ENCODE peak calls at places on chromosomes 2 and 18, in four cellular contexts. L, V, N and O are unnamed samples.

GRCh38 chr2:111071480-111072143 is 49.1 kb upstream of the BCL2L11 start:
- DNase-seq in N (no peak), L (peak), V (no peak), O (no peak)

GRCh38 chr2:238163494-238164198 is 4.9 kb downstream of the ERFE start:
- DNase-seq in N (no peak), V (no peak), L (no peak), O (no peak)

GRCh38 chr18:77647472-77647871 is 397.8 kb downstream of the GALR1 start:
- DNase-seq in V (no peak), N (no peak), L (no peak), O (no peak)

GRCh38 chr2:95049088-95049955 is 23.8 kb downstream of the MAL start:
- DNase-seq in L (no peak), V (no peak), N (no peak), O (no peak)

GRCh38 chr2:180523629-180524340 is 456.6 kb upstream of the UBE2E3 start:
- DNase-seq in V (no peak), N (no peak), L (peak), O (no peak)

GRCh38 chr2:127605691-127606277 is 40.2 kb upstream of the GPR17 start:
- DNase-seq in N (no peak), L (no peak), V (no peak), O (no peak)

GRCh38 chr2:67797801-67798535 is 264.8 kb downstream of the C1D start:
- DNase-seq in L (peak), N (peak), V (no peak), O (no peak)

GRCh38 chr2:124542932-124543640 is 518.0 kb downstream of the CNTNAP5 start:
- DNase-seq in N (peak), L (no peak), V (no peak), O (peak)

GRCh38 chr18:56298935-56299334 is 339.5 kb downstream of the TXNL1 start:
- DNase-seq in V (no peak), L (peak), N (no peak), O (no peak)

GRCh38 chr2:238724728-238725127 is 123.2 kb upstream of the TWIST2 start:
- DNase-seq in N (no peak), L (no peak), V (no peak), O (no peak)

GRCh38 chr2:172929644-172930043 is 146.0 kb upstream of the MAP3K20 start:
- DNase-seq in L (no peak), V (no peak), N (no peak), O (no peak)

GRCh38 chr18:38790303-38790702 is 1224.7 kb upstream of the CELF4 start:
- DNase-seq in L (no peak), V (no peak), N (no peak), O (no peak)

GRCh38 chr2:206154197-206154596 is 5.0 kb downstream of the NDUFS1 start:
- DNase-seq in V (no peak), N (peak), L (no peak), O (no peak)

GRCh38 chr2:236916181-236916580 is 169.5 kb upstream of the COPS8 start:
- DNase-seq in V (peak), N (peak), L (no peak), O (peak)

GRCh38 chr2:70927641-70928040 is 8.1 kb upstream of the ATP6V1B1 start:
- DNase-seq in L (no peak), V (no peak), N (no peak), O (no peak)

GRCh38 chr2:225008179-225008829 is 34.0 kb downstream of the DOCK10 start:
- DNase-seq in L (no peak), N (no peak), V (no peak), O (no peak)